ENCODE peak calls at places on chromosomes 6 and 20, in seven cellular contexts. A is endothelial cell; Q is WTC11; V is MV-4-11; B is stimulated activated CD8-positive, alpha-beta memory T cell treated with anti-CD3 and anti-CD28 coated beads, Interleukin-2, amount 100 ng/mL, for 48 hours; M is activated naive CD4-positive, alpha-beta T cell treated with anti-CD3 and anti-CD28 coated beads for 36 hours; I is effector CD4-positive, alpha-beta T cell. G is an unnamed sample.

GRCh38 chr6:49332781-49333180 is 130.3 kb downstream of the MMUT start:
- DNase-seq in A (no peak), Q (no peak), V (no peak), B (no peak), M (no peak), I (no peak), G (no peak)

GRCh38 chr20:22688485-22688884 is 104.1 kb upstream of the FOXA2 start:
- DNase-seq in A (no peak), Q (no peak), V (peak; percentile 76), B (no peak), M (no peak), I (no peak), G (no peak)

GRCh38 chr6:53794720-53795253 is at the start of gene LRRC1:
- DNase-seq in A (peak; percentile 98), Q (peak; percentile 96), V (peak; percentile 44), B (peak; percentile 78), M (peak; percentile 82), I (peak; percentile 75), G (peak; percentile 95)

GRCh38 chr6:158911746-158912158 is 88.2 kb downstream of the RSPH3 start:
- DNase-seq in A (no peak), Q (no peak), V (no peak), B (peak; percentile 18), M (peak; percentile 35), I (no peak), G (no peak)

GRCh38 chr6:105850636-105851035 is 235.5 kb upstream of the PRDM1 start:
- DNase-seq in A (no peak), Q (no peak), V (no peak), B (no peak), M (no peak), I (no peak), G (no peak)

GRCh38 chr6:131182991-131183425 is 47.7 kb downstream of the AKAP7 start:
- DNase-seq in A (peak; percentile 15), Q (no peak), V (peak; percentile 74), B (no peak), M (peak; percentile 35), I (peak; percentile 14), G (no peak)

GRCh38 chr20:10568032-10568431 is 105.8 kb downstream of the JAG1 start:
- DNase-seq in A (no peak), Q (no peak), V (no peak), B (no peak), M (no peak), I (no peak), G (no peak)

GRCh38 chr6:151340206-151340978 is 51.0 kb downstream of the ZBTB2 start:
- DNase-seq in A (no peak), Q (no peak), V (no peak), B (no peak), M (no peak), I (no peak), G (no peak)

GRCh38 chr6:160147146-160147536 is 25.5 kb downstream of the SLC22A1 start:
- DNase-seq in A (no peak), Q (no peak), V (no peak), B (no peak), M (no peak), I (no peak), G (no peak)

GRCh38 chr20:50750145-50750671 is 18.8 kb downstream of the PARD6B start:
- DNase-seq in A (no peak), Q (no peak), V (no peak), B (no peak), M (no peak), I (no peak), G (no peak)

GRCh38 chr6:7085911-7086310 is 21.9 kb upstream of the RREB1 start:
- DNase-seq in A (no peak), Q (no peak), V (no peak), B (no peak), M (peak; percentile 19), I (no peak), G (no peak)

GRCh38 chr6:166007349-166008263 is 160.0 kb downstream of the TBXT start:
- DNase-seq in A (no peak), Q (no peak), V (no peak), B (no peak), M (no peak), I (no peak), G (no peak)

GRCh38 chr20:60147004-60147403 is 188.8 kb downstream of the CDH26 start:
- DNase-seq in A (no peak), Q (no peak), V (no peak), B (no peak), M (no peak), I (no peak), G (no peak)

GRCh38 chr6:167746377-167747151 is 80.1 kb upstream of the AFDN start:
- DNase-seq in A (no peak), Q (no peak), V (no peak), B (no peak), M (no peak), I (no peak), G (no peak)

GRCh38 chr20:62267543-62267942 is 29.2 kb downstream of the OSBPL2 start:
- DNase-seq in A (no peak), Q (no peak), V (no peak), B (no peak), M (no peak), I (no peak), G (no peak)

GRCh38 chr6:157298325-157298724 is 25.0 kb downstream of the TMEM242 start:
- DNase-seq in A (no peak), Q (no peak), V (no peak), B (no peak), M (no peak), I (no peak), G (no peak)

GRCh38 chr6:40599580-40599979 is 12.4 kb upstream of the LRFN2 start:
- DNase-seq in A (no peak), Q (no peak), V (no peak), B (no peak), M (peak; percentile 12), I (no peak), G (no peak)

GRCh38 chr6:11428895-11429294 is 108.7 kb upstream of the TMEM170B start:
- DNase-seq in A (no peak), Q (no peak), V (peak; percentile 89), B (no peak), M (no peak), I (no peak), G (no peak)

GRCh38 chr6:33575211-33575610 is 4.9 kb downstream of the BAK1 start:
- DNase-seq in A (no peak), Q (no peak), V (no peak), B (no peak), M (no peak), I (no peak), G (no peak)

G was measured in stimulated activated effector memory CD8-positive, alpha-beta T cell treated with anti-CD3 and anti-CD28 coated beads, Interleukin-12 subunit alpha, Interleukin-12 subunit beta, amount 100 ng/mL, for 72 hours.